ENCODE peak calls at places on chromosomes 7 and 10, in seven cellular contexts. L is foreskin keratinocyte; B is MM.1S; U is uterus; X is CD4-positive, alpha-beta T cell; O is GM23338; W is colonic mucosa. Y is an unnamed sample.

GRCh38 chr7:101226686-101227085 is 8.7 kb downstream of the ZNHIT1 start:
- DNase-seq in L (no peak), B (no peak), U (no peak), X (no peak), O (no peak), W (no peak), Y (no peak)

GRCh38 chr7:45402480-45403218 is 171.5 kb upstream of the ADCY1 start:
- DNase-seq in L (no peak), B (peak), U (no peak), X (no peak), O (no peak), W (no peak), Y (peak)

GRCh38 chr7:29237483-29237882 is 42.9 kb downstream of the CHN2 start:
- DNase-seq in L (no peak), B (no peak), U (peak), X (no peak), O (no peak), W (no peak), Y (no peak)

GRCh38 chr10:100879741-100880360 is 32.9 kb upstream of the SLF2 start:
- DNase-seq in L (no peak), B (no peak), U (no peak), X (no peak), O (peak), W (no peak), Y (no peak)

GRCh38 chr7:1113548-1113885 is 25.6 kb downstream of the GPER1 start:
- DNase-seq in L (no peak), B (no peak), U (no peak), X (no peak), O (no peak), W (no peak), Y (no peak)

GRCh38 chr10:34161948-34162347 is 653.1 kb downstream of the PARD3 start:
- DNase-seq in L (no peak), B (no peak), U (no peak), X (no peak), O (no peak), W (no peak), Y (no peak)

GRCh38 chr10:114010316-114010715 is 33.4 kb upstream of the ADRB1 start:
- DNase-seq in L (no peak), B (no peak), U (no peak), X (no peak), O (no peak), W (no peak), Y (no peak)

GRCh38 chr10:89478739-89479116 is 56.7 kb downstream of the SLC16A12 start:
- DNase-seq in L (no peak), B (no peak), U (no peak), X (no peak), O (no peak), W (no peak), Y (no peak)

GRCh38 chr10:110317866-110318850 is 13.4 kb upstream of the SMNDC1 start:
- DNase-seq in L (no peak), B (no peak), U (no peak), X (no peak), O (no peak), W (no peak), Y (no peak)

GRCh38 chr7:109407756-109408155 is 838.1 kb downstream of the DNAJB9 start:
- DNase-seq in L (no peak), B (no peak), U (no peak), X (no peak), O (no peak), W (no peak), Y (no peak)

GRCh38 chr7:150400779-150401423 is 21.8 kb downstream of the ZNF775 start:
- DNase-seq in L (no peak), B (no peak), U (no peak), X (no peak), O (no peak), W (no peak), Y (no peak)

GRCh38 chr10:1674501-1674900 is 62.8 kb downstream of the ADARB2 start:
- DNase-seq in L (no peak), B (no peak), U (no peak), X (no peak), O (no peak), W (no peak), Y (no peak)

GRCh38 chr7:140035400-140036223 is 27.1 kb downstream of the PARP12 start:
- DNase-seq in L (peak), B (no peak), U (no peak), X (no peak), O (no peak), W (no peak), Y (peak)

GRCh38 chr10:68665841-68666240 is 55.2 kb upstream of the CCAR1 start:
- DNase-seq in L (no peak), B (no peak), U (no peak), X (no peak), O (no peak), W (no peak), Y (no peak)

GRCh38 chr10:79562135-79562756 is 2.0 kb upstream of the SFTPA2 start:
- DNase-seq in L (no peak), B (peak), U (peak), X (peak), O (peak), W (peak), Y (peak)

GRCh38 chr7:101950450-101951119 is 133.2 kb downstream of the CUX1 start:
- DNase-seq in L (no peak), B (no peak), U (no peak), X (no peak), O (peak), W (no peak), Y (no peak)

GRCh38 chr10:112875474-112876267 is 74.4 kb upstream of the TCF7L2 start:
- DNase-seq in L (peak), B (no peak), U (no peak), X (no peak), O (no peak), W (peak), Y (peak)

GRCh38 chr7:142808802-142809583 is 38.2 kb downstream of the PRSS2 start:
- DNase-seq in L (no peak), B (peak), U (no peak), X (peak), O (no peak), W (peak), Y (no peak)

GRCh38 chr10:58266003-58266825 is 1.5 kb downstream of the IPMK start:
- DNase-seq in L (no peak), B (peak), U (no peak), X (no peak), O (no peak), W (peak), Y (peak)

GRCh38 chr7:30074422-30075030 is 46.3 kb downstream of the PLEKHA8 start:
- DNase-seq in L (no peak), B (peak), U (no peak), X (no peak), O (peak), W (no peak), Y (peak)

GRCh38 chr7:5769571-5769970 is 11.9 kb downstream of the RNF216 start:
- DNase-seq in L (no peak), B (no peak), U (no peak), X (no peak), O (no peak), W (no peak), Y (no peak)
- H3K27ac ChIP-seq in L (no peak), B (no peak), U (no peak), X (no peak), O (no peak), W (no peak), Y (no peak)

DNA sequence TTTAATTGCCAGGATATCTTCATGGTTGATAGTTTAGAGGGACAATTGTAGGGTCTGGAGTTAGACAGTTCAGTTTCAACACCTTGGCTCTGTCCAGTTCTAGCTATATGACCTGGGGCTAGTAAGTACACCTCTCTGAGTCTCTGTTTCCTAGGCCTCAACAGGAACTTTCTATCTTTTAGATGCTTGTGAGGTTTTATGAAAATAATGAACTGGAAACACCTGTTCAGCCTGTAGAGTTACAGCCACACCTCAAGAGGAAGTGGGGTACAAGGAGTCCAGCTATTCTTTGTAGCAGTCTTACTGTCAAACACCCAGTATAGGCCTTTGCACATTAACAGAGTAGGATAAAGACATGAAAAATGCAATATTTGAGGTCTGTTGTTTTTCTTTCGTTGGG is 73.4 kb downstream of the CHRM2 start:
- DNase-seq in L (no peak), B (peak), U (no peak), X (no peak), O (no peak), W (no peak), Y (no peak)
- TF ChIP-seq CTCF in L (no peak), B (no peak), U (no peak), X (no peak), O (no peak), W (no peak), Y (no peak)

GRCh38 chr10:43122096-43122495 is 16.1 kb upstream of the CSGALNACT2 start:
- DNase-seq in L (no peak), B (no peak), U (no peak), X (no peak), O (no peak), W (no peak), Y (no peak)

GRCh38 chr10:43119416-43120115 is 18.7 kb upstream of the CSGALNACT2 start:
- DNase-seq in L (no peak), B (no peak), U (no peak), X (no peak), O (no peak), W (no peak), Y (no peak)

GRCh38 chr10:43121444-43121843 is 16.8 kb upstream of the CSGALNACT2 start:
- DNase-seq in L (no peak), B (no peak), U (no peak), X (no peak), O (no peak), W (no peak), Y (no peak)

GRCh38 chr10:43120116-43120947 is 17.9 kb upstream of the CSGALNACT2 start:
- DNase-seq in L (no peak), B (no peak), U (no peak), X (no peak), O (no peak), W (no peak), Y (no peak)

GRCh38 chr10:43120948-43121290 is 17.3 kb upstream of the CSGALNACT2 start:
- DNase-seq in L (no peak), B (no peak), U (no peak), X (peak), O (no peak), W (no peak), Y (no peak)
- H3K27ac ChIP-seq in L (no peak), B (no peak), U (no peak), X (no peak), O (no peak), W (no peak), Y (no peak)

DNA sequence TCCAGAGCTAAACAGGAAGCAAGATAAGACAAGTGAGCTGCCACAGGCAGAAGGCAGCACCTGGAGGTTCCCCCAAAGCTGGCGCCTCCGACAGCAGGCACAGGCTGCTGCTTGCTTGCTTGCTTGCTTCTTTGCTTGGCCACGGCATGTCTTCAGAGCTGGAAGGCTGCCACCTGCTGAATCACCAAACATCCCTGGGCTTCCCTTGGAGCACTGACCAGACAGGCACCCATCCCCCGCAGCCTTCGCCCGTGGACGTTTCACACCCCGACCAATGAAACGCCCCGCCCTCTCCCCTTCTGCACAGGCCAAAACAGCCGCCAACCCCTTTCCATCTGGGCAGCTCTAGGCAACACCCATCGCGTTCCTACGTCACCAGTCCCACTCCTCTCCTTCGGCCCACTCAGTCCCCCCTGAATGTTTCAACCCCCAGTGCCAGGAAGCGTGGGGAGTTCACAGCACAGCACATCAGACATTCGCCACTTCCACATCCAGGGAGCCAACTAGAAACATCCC is 1.7 kb downstream of the SGMS1 start:
- DNase-seq in L (peak), B (peak), U (peak), X (peak), O (peak), W (peak), Y (peak)
- TF ChIP-seq CTCF in L (peak), B (peak), U (no peak), X (no peak), O (no peak), W (no peak), Y (no peak)

GRCh38 chr7:21371371-21371770 is 56.5 kb upstream of the SP4 start:
- DNase-seq in L (no peak), B (peak), U (no peak), X (no peak), O (peak), W (no peak), Y (no peak)
- H3K27ac ChIP-seq in L (no peak), B (no peak), U (no peak), X (no peak), O (no peak), W (no peak), Y (no peak)

Y was measured in RWPE1.